ENCODE peak calls at places on chromosomes 5 and 9, in eight cellular contexts. R is HuH-7.5; D is choroid plexus epithelial cell; E is GM04504; W is psoas muscle; N is frontal cortex; Z is stimulated activated CD8-positive, alpha-beta memory T cell treated with anti-CD3 and anti-CD28 coated beads, Interleukin-15, amount 100 ng/mL, for 24 hours; X is hepatic stellate cell. V is an unnamed sample.

GRCh38 chr5:141513021-141513626 is 24.2 kb downstream of the PCDHGC5 start:
- DNase-seq in R (no peak), D (peak), E (no peak), W (no peak), N (no peak), Z (no peak), X (no peak), V (no peak)

GRCh38 chr9:123746765-123747164 is 183.2 kb downstream of the DENND1A start:
- DNase-seq in R (no peak), D (no peak), E (no peak), W (no peak), N (no peak), Z (no peak), X (no peak), V (no peak)

GRCh38 chr9:84862786-84863185 is 193.3 kb downstream of the NTRK2 start:
- DNase-seq in R (no peak), D (peak), E (peak), W (no peak), N (no peak), Z (no peak), X (peak), V (no peak)

GRCh38 chr5:85576666-85577065 is 1041.1 kb upstream of the COX7C start:
- DNase-seq in R (no peak), D (no peak), E (no peak), W (no peak), N (no peak), Z (no peak), X (no peak), V (no peak)

GRCh38 chr5:37940931-37941623 is 101.2 kb upstream of the GDNF start:
- DNase-seq in R (no peak), D (no peak), E (no peak), W (no peak), N (no peak), Z (no peak), X (no peak), V (no peak)

GRCh38 chr5:100777680-100778281 is 125.3 kb downstream of the ST8SIA4 start:
- DNase-seq in R (no peak), D (peak), E (peak), W (no peak), N (no peak), Z (no peak), X (peak), V (no peak)

GRCh38 chr5:121526908-121527307 is 324.8 kb upstream of the FTMT start:
- DNase-seq in R (no peak), D (no peak), E (no peak), W (no peak), N (no peak), Z (no peak), X (no peak), V (no peak)

GRCh38 chr5:80967500-80968181 is 7.5 kb downstream of the RASGRF2 start:
- DNase-seq in R (no peak), D (peak), E (peak), W (no peak), N (no peak), Z (no peak), X (peak), V (no peak)

GRCh38 chr5:67289763-67290521 is 93.3 kb upstream of the CD180 start:
- DNase-seq in R (no peak), D (no peak), E (no peak), W (peak), N (no peak), Z (no peak), X (no peak), V (no peak)

GRCh38 chr9:96612105-96612965 is 7.3 kb downstream of the CDC14B start:
- DNase-seq in R (peak), D (peak), E (peak), W (peak), N (peak), Z (no peak), X (peak), V (no peak)

GRCh38 chr9:132187006-132187760 is 25.3 kb downstream of the NTNG2 start:
- DNase-seq in R (no peak), D (no peak), E (no peak), W (no peak), N (no peak), Z (no peak), X (no peak), V (no peak)

GRCh38 chr5:35780236-35780635 is 76.5 kb upstream of the IL7R start:
- DNase-seq in R (no peak), D (no peak), E (no peak), W (no peak), N (no peak), Z (no peak), X (no peak), V (no peak)

GRCh38 chr9:91547076-91547475 is 123.4 kb upstream of the NFIL3 start:
- DNase-seq in R (no peak), D (no peak), E (no peak), W (no peak), N (no peak), Z (no peak), X (no peak), V (no peak)

GRCh38 chr5:167488371-167488770 is 803.1 kb upstream of the WWC1 start:
- DNase-seq in R (no peak), D (no peak), E (no peak), W (no peak), N (no peak), Z (no peak), X (no peak), V (no peak)

GRCh38 chr5:75734913-75735789 is 17.9 kb upstream of the POC5 start:
- DNase-seq in R (peak), D (peak), E (no peak), W (no peak), N (peak), Z (no peak), X (peak), V (peak)

GRCh38 chr5:34009610-34010009 is 1.8 kb upstream of the AMACR start:
- DNase-seq in R (no peak), D (no peak), E (no peak), W (no peak), N (no peak), Z (no peak), X (no peak), V (no peak)

GRCh38 chr5:4572713-4573112 is 567.4 kb upstream of the ADAMTS16 start:
- DNase-seq in R (no peak), D (no peak), E (no peak), W (no peak), N (no peak), Z (no peak), X (no peak), V (no peak)

GRCh38 chr5:82863260-82863659 is 213.9 kb downstream of the TMEM167A start:
- DNase-seq in R (no peak), D (peak), E (no peak), W (no peak), N (no peak), Z (no peak), X (no peak), V (peak)

GRCh38 chr5:156142867-156143266 is 184.1 kb upstream of the SGCD start:
- DNase-seq in R (no peak), D (no peak), E (no peak), W (no peak), N (no peak), Z (no peak), X (no peak), V (no peak)

GRCh38 chr5:135218486-135218755 is 180.6 kb downstream of the MACROH2A1 start:
- DNase-seq in R (no peak), D (no peak), E (no peak), W (peak), N (no peak), Z (no peak), X (no peak), V (no peak)

GRCh38 chr5:98517559-98517958 is 255.9 kb upstream of the RGMB start:
- DNase-seq in R (no peak), D (no peak), E (no peak), W (no peak), N (no peak), Z (no peak), X (no peak), V (no peak)

GRCh38 chr5:176446884-176447537 is 1.2 kb upstream of the FAF2 start:
- DNase-seq in R (no peak), D (no peak), E (no peak), W (no peak), N (peak), Z (peak), X (no peak), V (no peak)

GRCh38 chr9:12656803-12657202 is 36.4 kb upstream of the TYRP1 start:
- DNase-seq in R (no peak), D (no peak), E (no peak), W (no peak), N (no peak), Z (no peak), X (no peak), V (no peak)

GRCh38 chr9:88872171-88872946 is 118.9 kb upstream of the S1PR3 start:
- DNase-seq in R (no peak), D (no peak), E (peak), W (no peak), N (no peak), Z (no peak), X (no peak), V (no peak)

GRCh38 chr9:29129763-29130162 is 1556.5 kb upstream of the C9orf72 start:
- DNase-seq in R (no peak), D (no peak), E (no peak), W (no peak), N (no peak), Z (no peak), X (no peak), V (no peak)

GRCh38 chr5:144368556-144368955 is 197.9 kb downstream of the KCTD16 start:
- DNase-seq in R (no peak), D (peak), E (no peak), W (no peak), N (no peak), Z (no peak), X (no peak), V (no peak)

GRCh38 chr9:99105152-99106043 is 485 bp downstream of the TGFBR1 start:
- DNase-seq in R (peak), D (peak), E (no peak), W (peak), N (peak), Z (peak), X (peak), V (no peak)

GRCh38 chr5:180555168-180555921 is 36.0 kb downstream of the SCGB3A1 start:
- DNase-seq in R (no peak), D (peak), E (no peak), W (no peak), N (no peak), Z (no peak), X (peak), V (no peak)

GRCh38 chr9:20408513-20408912 is 213.8 kb downstream of the MLLT3 start:
- DNase-seq in R (no peak), D (no peak), E (no peak), W (no peak), N (no peak), Z (no peak), X (no peak), V (no peak)

GRCh38 chr5:151684690-151685361 is 1.9 kb downstream of the SPARC start:
- DNase-seq in R (no peak), D (peak), E (peak), W (no peak), N (no peak), Z (no peak), X (peak), V (no peak)

GRCh38 chr9:136807281-136808074 is at the start of gene RABL6:
- DNase-seq in R (peak), D (peak), E (peak), W (peak), N (peak), Z (peak), X (peak), V (peak)

GRCh38 chr9:115000217-115000639 is 69.8 kb upstream of the TNFSF8 start:
- DNase-seq in R (no peak), D (no peak), E (no peak), W (no peak), N (no peak), Z (no peak), X (no peak), V (no peak)

GRCh38 chr9:121299467-121300282 is 31.7 kb downstream of the GSN start:
- DNase-seq in R (peak), D (peak), E (no peak), W (peak), N (peak), Z (no peak), X (no peak), V (no peak)

GRCh38 chr5:51472472-51472871 is 89.2 kb downstream of the ISL1 start:
- DNase-seq in R (no peak), D (no peak), E (no peak), W (no peak), N (no peak), Z (no peak), X (no peak), V (no peak)

GRCh38 chr5:163473613-163474243 is 13.3 kb downstream of the HMMR start:
- DNase-seq in R (no peak), D (no peak), E (no peak), W (no peak), N (no peak), Z (no peak), X (no peak), V (no peak)

GRCh38 chr5:78908173-78908901 is 76.8 kb downstream of the ARSB start:
- DNase-seq in R (peak), D (peak), E (peak), W (peak), N (peak), Z (no peak), X (peak), V (no peak)

GRCh38 chr5:23675456-23675855 is 168.0 kb downstream of the PRDM9 start:
- DNase-seq in R (no peak), D (no peak), E (no peak), W (no peak), N (no peak), Z (no peak), X (no peak), V (no peak)